ENCODE peak calls at places on chromosome 10, in seven cellular contexts. K is heart left ventricle, P is testis, F is NB4, L is stomach, X is spleen, Y is HCT116. C is an unnamed sample.

GRCh38 chr10:95517536-95518454 is 43.4 kb downstream of the SORBS1 start:
- DNase-seq in K (no peak), P (no peak), F (no peak), L (peak), X (no peak), Y (no peak), C (no peak)

GRCh38 chr10:21372651-21373410 is 152.7 kb downstream of the SKIDA1 start:
- DNase-seq in K (peak), P (peak), F (peak), L (no peak), X (no peak), Y (peak), C (no peak)

GRCh38 chr10:21135396-21135973 is 238.4 kb upstream of the NEBL start:
- DNase-seq in K (no peak), P (no peak), F (no peak), L (no peak), X (no peak), Y (no peak), C (no peak)

GRCh38 chr10:86755454-86755739 is 1.0 kb upstream of the BMPR1A start:
- DNase-seq in K (no peak), P (no peak), F (no peak), L (no peak), X (no peak), Y (no peak), C (no peak)

GRCh38 chr10:77889277-77889903 is 37.2 kb downstream of the DLG5 start:
- DNase-seq in K (no peak), P (peak), F (no peak), L (peak), X (no peak), Y (peak), C (no peak)

GRCh38 chr10:43122096-43122495 is 16.1 kb upstream of the CSGALNACT2 start:
- DNase-seq in K (no peak), P (no peak), F (no peak), L (peak), X (peak), Y (no peak), C (no peak)

GRCh38 chr10:15266117-15266516 is 97.6 kb upstream of the NMT2 start:
- DNase-seq in K (no peak), P (no peak), F (no peak), L (no peak), X (peak), Y (no peak), C (no peak)

GRCh38 chr10:77636967-77637473 is 588 bp downstream of the KCNMA1 start:
- DNase-seq in K (no peak), P (no peak), F (no peak), L (no peak), X (peak), Y (no peak), C (no peak)

GRCh38 chr10:95268438-95268837 is 22.4 kb downstream of the PDLIM1 start:
- DNase-seq in K (peak), P (no peak), F (no peak), L (no peak), X (no peak), Y (no peak), C (no peak)

GRCh38 chr10:107028249-107028648 is 136.3 kb downstream of the SORCS1 start:
- DNase-seq in K (no peak), P (no peak), F (peak), L (no peak), X (no peak), Y (no peak), C (no peak)

GRCh38 chr10:4941540-4942330 is 21.5 kb upstream of the AKR1C1 start:
- DNase-seq in K (no peak), P (no peak), F (no peak), L (peak), X (no peak), Y (no peak), C (peak)

GRCh38 chr10:29435809-29436501 is 147.1 kb downstream of the LYZL1 start:
- DNase-seq in K (no peak), P (no peak), F (no peak), L (no peak), X (no peak), Y (no peak), C (no peak)

GRCh38 chr10:93595378-93596288 is 5.4 kb downstream of the RBP4 start:
- DNase-seq in K (no peak), P (no peak), F (no peak), L (no peak), X (no peak), Y (no peak), C (no peak)

GRCh38 chr10:119206603-119207366 is 586 bp upstream of the GRK5 start:
- DNase-seq in K (peak), P (peak), F (peak), L (peak), X (peak), Y (no peak), C (peak)
- TF ChIP-seq POLR2A in K (no peak), P (no peak), F (no peak), L (no peak), X (peak), Y (peak), C (no peak)

GRCh38 chr10:59000162-59000825 is 176.1 kb upstream of the PHYHIPL start:
- DNase-seq in K (no peak), P (no peak), F (no peak), L (no peak), X (no peak), Y (no peak), C (no peak)
- H3K4me3 ChIP-seq in K (no peak), P (no peak), F (no peak), L (no peak), X (no peak), Y (no peak), C (peak)

DNA sequence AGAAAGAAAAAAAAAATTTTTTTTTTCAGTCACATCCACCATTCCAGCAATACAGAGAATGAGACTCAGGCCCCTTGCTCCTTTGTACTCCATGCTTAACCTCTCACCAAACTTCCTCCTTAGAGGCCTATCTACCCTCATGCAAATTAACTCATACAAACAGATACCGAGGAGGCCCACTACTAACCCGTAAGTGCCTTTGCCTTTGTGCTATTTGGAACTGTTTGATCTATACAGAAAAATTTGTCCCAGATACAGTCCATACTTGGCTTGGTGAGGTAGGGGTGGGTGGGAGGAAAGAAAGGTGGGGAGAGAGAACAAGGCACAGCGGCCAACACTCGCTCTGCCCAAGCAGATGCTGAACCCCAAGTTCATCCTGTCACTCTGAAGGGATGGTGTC is 87.8 kb upstream of the DUSP5 start:
- DNase-seq in K (no peak), P (no peak), F (no peak), L (no peak), X (no peak), Y (no peak), C (no peak)
- TF ChIP-seq POLR2A in K (no peak), P (no peak), F (no peak), L (no peak), X (no peak), Y (no peak), C (no peak)

DNA sequence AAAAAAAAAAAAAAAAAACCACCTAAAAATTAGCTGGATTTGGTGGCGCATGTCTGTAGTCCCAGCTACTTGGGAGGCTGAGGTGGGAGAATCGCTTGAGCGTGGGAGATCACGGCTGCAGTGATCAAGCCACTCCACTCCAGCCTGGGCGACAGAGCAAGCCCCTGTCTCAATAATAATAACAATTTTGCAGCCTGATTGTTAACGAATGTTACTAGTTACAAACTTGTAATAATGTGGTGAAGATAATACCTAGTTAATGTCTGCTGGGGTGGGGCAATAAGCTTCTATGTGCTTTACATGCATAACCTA is 1.2 kb upstream of the ATAD1 start:
- DNase-seq in K (no peak), P (no peak), F (no peak), L (no peak), X (no peak), Y (no peak), C (no peak)
- H3K4me3 ChIP-seq in K (peak), P (peak), F (no peak), L (no peak), X (no peak), Y (no peak), C (no peak)

DNA sequence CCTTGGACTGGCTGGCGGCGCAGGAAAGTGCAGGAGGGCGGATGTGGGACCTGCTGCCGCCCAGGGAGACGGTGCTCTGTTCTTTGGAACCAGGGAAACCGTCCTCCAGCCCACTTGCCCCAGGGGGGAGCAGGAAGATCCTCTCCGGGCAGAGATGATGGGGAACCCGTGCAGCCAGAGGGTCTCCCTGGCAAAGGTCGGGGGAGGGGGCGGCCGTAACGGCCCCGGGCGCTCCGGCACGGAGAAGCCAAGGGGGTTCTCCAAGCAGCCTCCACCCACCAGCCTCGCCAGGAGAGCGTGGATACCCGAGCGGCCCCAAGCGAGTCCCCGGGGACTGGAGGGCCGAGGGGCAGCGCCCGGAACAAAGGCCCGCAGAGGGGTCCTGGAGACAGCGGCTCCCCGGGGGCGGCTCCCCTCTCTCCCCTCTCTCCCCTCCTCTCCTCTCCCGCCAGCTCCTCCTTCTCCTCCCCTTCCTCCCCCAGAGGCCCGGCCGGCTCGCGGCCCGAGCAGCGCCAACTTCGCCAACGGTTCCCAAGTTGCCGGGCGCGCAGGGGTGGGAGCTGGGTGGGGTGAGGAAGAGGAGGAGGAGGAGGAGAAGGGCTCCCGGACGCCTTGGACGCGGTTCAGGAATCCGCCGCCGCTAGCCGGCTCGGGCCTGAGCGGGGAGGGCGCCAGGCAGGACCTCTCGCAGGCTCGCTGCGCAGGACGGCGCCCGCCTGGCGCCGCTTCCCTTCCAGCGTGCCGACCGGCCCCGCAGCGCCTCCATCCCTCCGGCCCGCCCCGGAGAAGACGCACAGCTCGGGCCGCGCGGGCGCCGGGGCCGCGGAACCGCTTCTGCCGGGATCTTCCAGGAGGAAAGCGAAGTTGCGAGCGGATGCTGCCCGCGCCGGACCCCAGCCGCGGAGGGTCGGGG is at the start of gene CHST3:
- DNase-seq in K (peak), P (peak), F (no peak), L (peak), X (no peak), Y (no peak), C (peak)
- TF ChIP-seq POLR2A in K (no peak), P (no peak), F (no peak), L (no peak), X (no peak), Y (no peak), C (peak)

DNA sequence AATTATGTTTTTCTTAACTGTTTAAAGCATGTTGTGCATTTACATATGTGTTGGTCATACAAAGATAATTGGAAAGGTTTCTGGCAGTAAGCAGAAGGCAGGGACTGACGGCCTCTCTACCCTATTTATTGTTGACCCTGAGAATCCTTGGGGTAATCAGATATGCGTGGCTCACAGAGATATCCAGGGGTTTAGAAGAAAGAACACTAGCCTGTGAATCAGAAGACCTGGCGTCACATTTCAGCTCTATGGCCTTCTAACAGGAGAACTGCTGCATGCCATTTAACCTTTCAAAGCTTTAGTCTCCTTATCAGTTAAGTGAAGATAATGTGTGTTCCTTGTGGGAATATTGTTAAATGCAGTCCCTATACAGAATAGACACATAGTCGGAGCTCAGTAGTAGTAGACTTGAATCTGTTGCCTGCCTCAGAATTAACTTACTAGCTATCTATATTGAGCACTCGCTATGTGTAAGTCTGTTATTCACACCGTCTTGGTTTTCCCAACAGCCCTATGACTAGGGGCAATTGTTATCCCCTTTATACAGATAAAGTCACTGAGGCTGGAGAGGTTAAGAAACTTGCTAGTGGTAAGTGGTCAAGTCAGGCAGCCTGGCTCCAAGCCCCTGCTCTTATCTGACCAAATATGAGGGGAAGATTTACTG is 129.6 kb upstream of the ANKRD1 start:
- DNase-seq in K (no peak), P (no peak), F (no peak), L (no peak), X (no peak), Y (no peak), C (no peak)
- H3K4me3 ChIP-seq in K (no peak), P (no peak), F (no peak), L (no peak), X (no peak), Y (no peak), C (no peak)

GRCh38 chr10:31151301-31151700 is 119.6 kb upstream of the ZNF438 start:
- DNase-seq in K (no peak), P (no peak), F (no peak), L (no peak), X (no peak), Y (no peak), C (no peak)
- TF ChIP-seq POLR2A in K (no peak), P (no peak), F (no peak), L (no peak), X (no peak), Y (no peak), C (no peak)

GRCh38 chr10:113127285-113128283 is 177.5 kb downstream of the TCF7L2 start:
- DNase-seq in K (no peak), P (no peak), F (no peak), L (no peak), X (no peak), Y (no peak), C (no peak)

GRCh38 chr10:113122947-113123346 is 172.9 kb downstream of the TCF7L2 start:
- DNase-seq in K (no peak), P (no peak), F (no peak), L (no peak), X (no peak), Y (no peak), C (no peak)

GRCh38 chr10:113128450-113129105 is 178.5 kb downstream of the TCF7L2 start:
- DNase-seq in K (no peak), P (no peak), F (no peak), L (no peak), X (no peak), Y (no peak), C (no peak)

GRCh38 chr10:113129117-113129516 is 179.1 kb downstream of the TCF7L2 start:
- DNase-seq in K (no peak), P (no peak), F (no peak), L (no peak), X (no peak), Y (no peak), C (no peak)

DNA sequence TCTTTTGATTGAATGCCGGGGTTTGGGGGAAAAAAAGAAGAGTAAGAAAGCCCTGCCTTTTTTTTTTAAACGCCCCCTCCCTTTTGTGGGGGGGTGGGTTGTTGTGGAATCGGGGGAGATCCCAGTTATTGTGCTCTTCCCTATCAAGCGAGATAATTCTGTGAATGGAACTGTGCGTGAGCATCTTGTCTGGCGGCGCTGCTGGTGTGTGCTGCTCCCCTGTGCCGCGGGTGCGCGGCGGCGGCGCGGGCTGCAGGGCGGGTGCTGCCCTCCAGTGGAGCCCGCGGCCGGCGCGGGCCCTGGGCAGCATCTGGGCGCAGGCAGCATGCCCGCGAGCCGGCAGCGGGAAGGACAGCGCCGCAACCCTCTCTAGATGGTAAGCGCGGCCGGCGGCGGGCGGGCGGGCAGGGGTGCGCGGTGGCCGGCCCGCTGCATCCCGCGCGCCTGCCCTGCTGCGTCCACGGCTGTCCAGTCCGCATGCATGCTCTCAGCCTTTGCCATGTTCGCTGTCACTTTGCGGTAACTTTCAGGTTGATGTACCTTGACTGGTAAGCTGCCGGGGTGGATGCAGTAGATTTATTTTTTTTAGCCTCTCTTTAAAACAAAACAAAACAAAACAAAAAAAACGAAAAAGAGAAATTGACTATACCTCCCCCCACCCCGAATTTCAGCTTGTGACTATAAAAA is 176.6 kb downstream of the TCF7L2 start:
- DNase-seq in K (peak), P (peak), F (peak), L (peak), X (peak), Y (no peak), C (peak)
- H3K4me3 ChIP-seq in K (peak), P (peak), F (no peak), L (peak), X (peak), Y (no peak), C (peak)

DNA sequence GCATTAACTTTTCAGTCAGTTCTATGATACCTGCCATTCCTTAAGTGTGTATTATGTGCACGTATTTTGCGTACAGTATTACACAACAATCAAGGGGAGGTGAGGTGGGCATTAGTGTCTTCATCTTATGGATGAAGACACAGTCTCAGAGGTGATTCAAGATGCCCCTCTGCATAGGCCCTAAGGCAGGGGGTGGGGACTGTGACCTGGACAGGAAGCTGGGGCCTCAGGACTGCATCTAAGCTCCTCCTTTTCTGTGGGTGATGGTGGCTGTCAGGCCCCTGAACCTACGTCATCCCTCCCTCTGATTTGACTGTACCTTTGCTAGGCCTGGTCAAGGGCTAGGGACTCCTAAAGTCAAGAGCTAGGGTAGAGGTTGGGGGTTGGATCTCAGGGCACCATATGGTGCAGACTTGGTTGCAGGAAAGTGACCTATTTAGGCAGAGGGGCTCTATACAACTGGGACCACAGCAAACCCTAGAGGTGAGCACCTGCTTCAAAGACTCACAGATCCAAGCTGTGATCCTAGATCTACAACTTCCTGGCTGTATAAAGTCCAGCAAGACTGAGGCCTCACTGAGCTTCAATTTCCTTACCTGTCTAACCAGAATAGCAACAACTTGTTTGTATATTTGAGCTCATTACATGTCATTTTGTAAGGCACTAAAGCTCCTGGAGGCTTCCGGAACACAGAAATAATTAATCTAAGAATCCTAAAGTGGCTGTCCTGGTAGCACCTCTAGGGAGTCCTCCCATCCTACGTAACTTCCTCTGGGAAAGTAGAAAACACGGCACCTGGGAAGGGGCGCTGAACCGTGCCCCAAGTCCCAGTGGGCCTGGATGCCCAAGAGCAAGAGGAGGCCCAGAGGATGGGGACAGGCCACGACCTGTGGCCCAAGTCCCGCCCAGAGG is 39.1 kb downstream of the HK1 start:
- DNase-seq in K (no peak), P (no peak), F (peak), L (no peak), X (peak), Y (no peak), C (no peak)
- TF ChIP-seq POLR2A in K (no peak), P (no peak), F (no peak), L (no peak), X (no peak), Y (no peak), C (no peak)

GRCh38 chr10:60282771-60283353 is 106.8 kb downstream of the ANK3 start:
- DNase-seq in K (no peak), P (no peak), F (peak), L (no peak), X (no peak), Y (no peak), C (no peak)
- H3K4me3 ChIP-seq in K (no peak), P (no peak), F (no peak), L (no peak), X (no peak), Y (no peak), C (no peak)